ENCODE peak calls at places on chromosomes 4 and X, in five cellular contexts. T is fibroblast of lung, O is OCI-LY7, A is EL, D is astrocyte of the hippocampus. V is an unnamed sample.

GRCh38 chr4:109914356-109914755 is 1.7 kb downstream of the EGF start:
- DNase-seq in O (no peak), T (no peak), D (no peak), A (no peak), V (no peak)

GRCh38 chr4:28179126-28179525 is 1318.5 kb downstream of the STIM2 start:
- DNase-seq in O (no peak), A (no peak), D (no peak), T (no peak), V (no peak)

GRCh38 chr4:173038192-173038896 is 130.3 kb upstream of the GALNT7 start:
- DNase-seq in O (no peak), D (no peak), T (no peak), A (no peak), V (no peak)

GRCh38 chrX:3609800-3610199 is 103.6 kb downstream of the PRKX start:
- DNase-seq in O (no peak), T (peak; percentile 22), A (peak; percentile 65), D (peak; percentile 55), V (peak; percentile 67)

GRCh38 chrX:115356369-115356768 is 66.9 kb downstream of the LUZP4 start:
- DNase-seq in O (no peak), A (no peak), D (no peak), T (no peak), V (no peak)

GRCh38 chrX:105869676-105870075 is 47.3 kb downstream of the NRK start:
- DNase-seq in A (no peak), O (no peak), D (peak; percentile 11), T (peak; percentile 49), V (no peak)

GRCh38 chr4:72076562-72076961 is 44.8 kb downstream of the NPFFR2 start:
- DNase-seq in T (no peak), A (no peak), O (no peak), D (peak; percentile 86), V (peak; percentile 65)

GRCh38 chr4:26076000-26076587 is 162.1 kb downstream of the SMIM20 start:
- DNase-seq in O (no peak), T (peak; percentile 47), D (no peak), A (peak; percentile 55), V (no peak)

GRCh38 chrX:8668797-8669196 is 63.1 kb downstream of the ANOS1 start:
- DNase-seq in A (no peak), O (no peak), D (no peak), T (no peak), V (peak; percentile 22)

GRCh38 chr4:26636458-26636857 is 52.6 kb downstream of the TBC1D19 start:
- DNase-seq in O (no peak), A (no peak), T (no peak), D (no peak), V (no peak)

GRCh38 chrX:140229187-140229586 is 263.9 kb upstream of the CXorf66 start:
- DNase-seq in O (no peak), D (peak; percentile 49), A (peak; percentile 0), T (no peak), V (no peak)

GRCh38 chr4:183635737-183636136 is 23.2 kb downstream of the RWDD4 start:
- DNase-seq in T (peak; percentile 32), A (no peak), D (no peak), O (no peak), V (no peak)

GRCh38 chr4:74884282-74884681 is 48.6 kb upstream of the PARM1 start:
- DNase-seq in T (no peak), A (no peak), O (no peak), D (no peak), V (no peak)

GRCh38 chr4:54499308-54500074 is 158.3 kb upstream of the KIT start:
- DNase-seq in D (peak; percentile 84), A (peak; percentile 85), O (no peak), T (no peak), V (peak; percentile 65)

GRCh38 chr4:2362286-2363055 is 56.0 kb downstream of the ZFYVE28 start:
- DNase-seq in D (no peak), T (no peak), O (no peak), A (no peak), V (no peak)

GRCh38 chr4:14520171-14520570 is 482.1 kb upstream of the CPEB2 start:
- DNase-seq in T (peak; percentile 19), O (no peak), D (peak; percentile 25), A (peak; percentile 41), V (no peak)

GRCh38 chr4:63700569-63700968 is 708.7 kb downstream of the TECRL start:
- DNase-seq in D (no peak), O (no peak), A (no peak), T (no peak), V (no peak)

GRCh38 chr4:158856852-158857251 is 88.0 kb downstream of the FNIP2 start:
- DNase-seq in O (peak; percentile 48), A (peak; percentile 49), T (peak; percentile 77), D (peak; percentile 60), V (peak; percentile 6)

GRCh38 chr4:160495356-160495755 is 1392.5 kb downstream of the RAPGEF2 start:
- DNase-seq in A (no peak), O (no peak), D (no peak), T (no peak), V (no peak)

GRCh38 chr4:7041851-7042696 is 1.1 kb upstream of the TADA2B start:
- DNase-seq in O (no peak), T (no peak), A (peak; percentile 73), D (no peak), V (peak; percentile 28)

GRCh38 chrX:23908219-23909003 is 605 bp downstream of the CXorf58 start:
- DNase-seq in T (no peak), A (no peak), O (peak; percentile 61), D (no peak), V (no peak)